ENCODE peak calls at places on chromosomes 4 and X, in six cellular contexts. One of them, this sample, is unnamed.
A peak's percentile ranks its signal among the peaks of the same experiment; 100 is the strongest.

GRCh38 chrX:29470029-29470428 is 745.3 kb upstream of the MAGEB2 start:
- DNase-seq in fibroblast of the aortic adventitia: peak; percentile 90
- DNase-seq in OCI-LY7: no peak
- DNase-seq in tibial artery: no peak
- DNase-seq in ascending aorta: no peak
- DNase-seq in CD4-positive, alpha-beta T cell: no peak
- DNase-seq in this sample: no peak

GRCh38 chrX:101745046-101745445 is 85.4 kb upstream of the ARMCX2 start:
- DNase-seq in OCI-LY7: no peak
- DNase-seq in ascending aorta: no peak
- DNase-seq in CD4-positive, alpha-beta T cell: no peak
- DNase-seq in fibroblast of the aortic adventitia: no peak
- DNase-seq in tibial artery: no peak
- DNase-seq in this sample: no peak

GRCh38 chr4:113707013-113707412 is 54.5 kb downstream of the CAMK2D start:
- DNase-seq in tibial artery: no peak
- DNase-seq in OCI-LY7: no peak
- DNase-seq in ascending aorta: no peak
- DNase-seq in CD4-positive, alpha-beta T cell: no peak
- DNase-seq in fibroblast of the aortic adventitia: peak; percentile 71
- DNase-seq in this sample: no peak

GRCh38 chrX:30831082-30831481 is 58.0 kb downstream of the TAB3 start:
- DNase-seq in tibial artery: no peak
- DNase-seq in OCI-LY7: no peak
- DNase-seq in fibroblast of the aortic adventitia: no peak
- DNase-seq in CD4-positive, alpha-beta T cell: peak; percentile 2
- DNase-seq in ascending aorta: no peak
- DNase-seq in this sample: no peak

GRCh38 chr4:106297636-106298035 is 18.4 kb downstream of the TBCK start:
- DNase-seq in fibroblast of the aortic adventitia: no peak
- DNase-seq in ascending aorta: no peak
- DNase-seq in tibial artery: no peak
- DNase-seq in OCI-LY7: no peak
- DNase-seq in CD4-positive, alpha-beta T cell: no peak
- DNase-seq in this sample: no peak

GRCh38 chr4:173527103-173527876 is 2.7 kb downstream of the HAND2 start:
- DNase-seq in tibial artery: no peak
- DNase-seq in CD4-positive, alpha-beta T cell: no peak
- DNase-seq in OCI-LY7: no peak
- DNase-seq in fibroblast of the aortic adventitia: peak; percentile 69
- DNase-seq in ascending aorta: no peak
- DNase-seq in this sample: no peak

GRCh38 chrX:151974336-151975227 is at the start of gene GABRE:
- DNase-seq in tibial artery: peak; percentile 85
- DNase-seq in OCI-LY7: no peak
- DNase-seq in CD4-positive, alpha-beta T cell: no peak
- DNase-seq in ascending aorta: no peak
- DNase-seq in fibroblast of the aortic adventitia: peak; percentile 46
- DNase-seq in this sample: no peak

GRCh38 chr4:138263438-138263837 is 21.3 kb upstream of the SLC7A11 start:
- DNase-seq in tibial artery: no peak
- DNase-seq in CD4-positive, alpha-beta T cell: no peak
- DNase-seq in ascending aorta: no peak
- DNase-seq in OCI-LY7: no peak
- DNase-seq in fibroblast of the aortic adventitia: peak; percentile 69
- DNase-seq in this sample: no peak

GRCh38 chrX:37776987-37777325 is 2.9 kb upstream of the CYBB start:
- DNase-seq in tibial artery: no peak
- DNase-seq in fibroblast of the aortic adventitia: no peak
- DNase-seq in CD4-positive, alpha-beta T cell: no peak
- DNase-seq in OCI-LY7: no peak
- DNase-seq in ascending aorta: no peak
- DNase-seq in this sample: no peak

GRCh38 chr4:129901205-129901604 is 805.3 kb downstream of the C4orf33 start:
- DNase-seq in tibial artery: no peak
- DNase-seq in CD4-positive, alpha-beta T cell: no peak
- DNase-seq in ascending aorta: no peak
- DNase-seq in fibroblast of the aortic adventitia: no peak
- DNase-seq in OCI-LY7: no peak
- DNase-seq in this sample: no peak

GRCh38 chrX:48896611-48897011 is 957 bp downstream of the TIMM17B start:
- DNase-seq in OCI-LY7: peak; percentile 46
- DNase-seq in fibroblast of the aortic adventitia: peak; percentile 28
- DNase-seq in tibial artery: no peak
- DNase-seq in CD4-positive, alpha-beta T cell: no peak
- DNase-seq in ascending aorta: no peak
- DNase-seq in this sample: no peak

GRCh38 chr4:86685401-86685800 is 91.3 kb downstream of the PTPN13 start:
- DNase-seq in tibial artery: no peak
- DNase-seq in fibroblast of the aortic adventitia: peak; percentile 79
- DNase-seq in OCI-LY7: no peak
- DNase-seq in CD4-positive, alpha-beta T cell: no peak
- DNase-seq in ascending aorta: no peak
- DNase-seq in this sample: no peak

GRCh38 chr4:15374697-15375096 is 53.1 kb upstream of the C1QTNF7 start:
- DNase-seq in fibroblast of the aortic adventitia: no peak
- DNase-seq in CD4-positive, alpha-beta T cell: no peak
- DNase-seq in ascending aorta: no peak
- DNase-seq in OCI-LY7: no peak
- DNase-seq in tibial artery: no peak
- DNase-seq in this sample: no peak

GRCh38 chrX:45774961-45775360 is 574.3 kb upstream of the DIPK2B start:
- DNase-seq in OCI-LY7: no peak
- DNase-seq in CD4-positive, alpha-beta T cell: no peak
- DNase-seq in fibroblast of the aortic adventitia: peak; percentile 85
- DNase-seq in ascending aorta: no peak
- DNase-seq in tibial artery: peak; percentile 68
- DNase-seq in this sample: no peak

GRCh38 chr4:188613976-188614375 is 474.7 kb downstream of the TRIML1 start:
- DNase-seq in tibial artery: no peak
- DNase-seq in ascending aorta: no peak
- DNase-seq in CD4-positive, alpha-beta T cell: no peak
- DNase-seq in OCI-LY7: no peak
- DNase-seq in fibroblast of the aortic adventitia: no peak
- DNase-seq in this sample: no peak

GRCh38 chrX:77785746-77786548 is at the start of gene ATRX:
- DNase-seq in fibroblast of the aortic adventitia: peak; percentile 77
- DNase-seq in OCI-LY7: peak; percentile 89
- DNase-seq in ascending aorta: peak; percentile 15
- DNase-seq in tibial artery: peak; percentile 82
- DNase-seq in CD4-positive, alpha-beta T cell: peak; percentile 70
- DNase-seq in this sample: peak; percentile 50

GRCh38 chr4:2799971-2800690 is 7.2 kb downstream of the SH3BP2 start:
- DNase-seq in fibroblast of the aortic adventitia: no peak
- DNase-seq in CD4-positive, alpha-beta T cell: no peak
- DNase-seq in OCI-LY7: no peak
- DNase-seq in ascending aorta: peak; percentile 6
- DNase-seq in tibial artery: peak; percentile 66
- DNase-seq in this sample: peak; percentile 18

GRCh38 chr4:120000591-120001296 is 65.9 kb downstream of the MAD2L1 start:
- DNase-seq in tibial artery: no peak
- DNase-seq in ascending aorta: no peak
- DNase-seq in OCI-LY7: no peak
- DNase-seq in CD4-positive, alpha-beta T cell: no peak
- DNase-seq in fibroblast of the aortic adventitia: no peak
- DNase-seq in this sample: no peak

GRCh38 chr4:152640058-152640921 is 39.5 kb downstream of the TMEM154 start:
- DNase-seq in CD4-positive, alpha-beta T cell: no peak
- DNase-seq in OCI-LY7: peak; percentile 44
- DNase-seq in ascending aorta: no peak
- DNase-seq in tibial artery: no peak
- DNase-seq in fibroblast of the aortic adventitia: peak; percentile 52
- DNase-seq in this sample: no peak

GRCh38 chrX:17359500-17359899 is 15.5 kb upstream of the NHS start:
- DNase-seq in OCI-LY7: no peak
- DNase-seq in ascending aorta: no peak
- DNase-seq in fibroblast of the aortic adventitia: peak; percentile 41
- DNase-seq in tibial artery: no peak
- DNase-seq in CD4-positive, alpha-beta T cell: no peak
- DNase-seq in this sample: no peak

GRCh38 chrX:123184199-123184857 is at the start of gene GRIA3:
- DNase-seq in OCI-LY7: no peak
- DNase-seq in fibroblast of the aortic adventitia: peak; percentile 58
- DNase-seq in CD4-positive, alpha-beta T cell: no peak
- DNase-seq in ascending aorta: no peak
- DNase-seq in tibial artery: peak; percentile 53
- DNase-seq in this sample: no peak

GRCh38 chr4:128844931-128845330 is 35.4 kb downstream of the JADE1 start:
- DNase-seq in OCI-LY7: no peak
- DNase-seq in CD4-positive, alpha-beta T cell: no peak
- DNase-seq in fibroblast of the aortic adventitia: no peak
- DNase-seq in ascending aorta: no peak
- DNase-seq in tibial artery: peak; percentile 92
- DNase-seq in this sample: no peak

GRCh38 chr4:131093303-131093702 is 1997.4 kb downstream of the C4orf33 start:
- DNase-seq in ascending aorta: no peak
- DNase-seq in fibroblast of the aortic adventitia: no peak
- DNase-seq in CD4-positive, alpha-beta T cell: no peak
- DNase-seq in tibial artery: no peak
- DNase-seq in OCI-LY7: no peak
- DNase-seq in this sample: no peak

DNA sequence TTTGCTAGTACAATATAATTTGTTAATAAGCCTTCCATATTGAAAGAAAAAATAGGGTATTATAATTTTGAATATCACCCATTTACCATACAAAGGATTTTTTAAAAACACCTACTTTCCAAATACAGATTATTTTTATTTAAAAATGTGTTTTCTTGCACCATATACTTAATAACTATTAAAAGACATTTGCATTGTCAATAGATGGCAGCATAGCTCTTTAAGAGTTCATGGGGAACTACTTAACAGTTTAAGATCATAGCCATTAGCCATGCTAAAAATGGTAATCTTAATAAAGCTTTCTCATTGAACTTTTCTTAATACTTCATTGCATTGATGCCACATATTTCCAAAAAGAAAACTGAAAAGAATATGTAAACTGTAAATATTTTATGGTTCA is 1995.9 kb downstream of the C4orf33 start:
- DNase-seq in fibroblast of the aortic adventitia: peak; percentile 40
- DNase-seq in CD4-positive, alpha-beta T cell: no peak
- DNase-seq in ascending aorta: no peak
- DNase-seq in OCI-LY7: peak; percentile 41
- DNase-seq in tibial artery: no peak
- DNase-seq in this sample: no peak
- TF ChIP-seq CTCF in fibroblast of the aortic adventitia: peak; percentile 23
- TF ChIP-seq CTCF in CD4-positive, alpha-beta T cell: no peak
- TF ChIP-seq CTCF in ascending aorta: no peak
- TF ChIP-seq CTCF in OCI-LY7: peak; percentile 76
- TF ChIP-seq CTCF in tibial artery: no peak
- TF ChIP-seq CTCF in this sample: no peak

GRCh38 chr4:154049457-154050181 is 260.7 kb upstream of the SFRP2 start:
- DNase-seq in OCI-LY7: peak; percentile 1
- DNase-seq in tibial artery: no peak
- DNase-seq in fibroblast of the aortic adventitia: peak; percentile 67
- DNase-seq in CD4-positive, alpha-beta T cell: no peak
- DNase-seq in ascending aorta: no peak
- DNase-seq in this sample: no peak
- TF ChIP-seq CTCF in OCI-LY7: peak; percentile 48
- TF ChIP-seq CTCF in tibial artery: no peak
- TF ChIP-seq CTCF in fibroblast of the aortic adventitia: peak; percentile 13
- TF ChIP-seq CTCF in CD4-positive, alpha-beta T cell: no peak
- TF ChIP-seq CTCF in ascending aorta: no peak
- TF ChIP-seq CTCF in this sample: no peak

GRCh38 chrX:57573754-57574153 is 18.1 kb upstream of the ZXDB start:
- DNase-seq in fibroblast of the aortic adventitia: peak; percentile 43
- DNase-seq in ascending aorta: no peak
- DNase-seq in OCI-LY7: peak; percentile 31
- DNase-seq in CD4-positive, alpha-beta T cell: no peak
- DNase-seq in tibial artery: no peak
- DNase-seq in this sample: no peak
- TF ChIP-seq CTCF in fibroblast of the aortic adventitia: peak; percentile 55
- TF ChIP-seq CTCF in ascending aorta: no peak
- TF ChIP-seq CTCF in OCI-LY7: peak; percentile 70
- TF ChIP-seq CTCF in CD4-positive, alpha-beta T cell: peak; percentile 46
- TF ChIP-seq CTCF in tibial artery: no peak
- TF ChIP-seq CTCF in this sample: no peak

GRCh38 chrX:106898462-106898861 is 4.7 kb downstream of the RIPPLY1 start:
- DNase-seq in fibroblast of the aortic adventitia: peak; percentile 59
- DNase-seq in tibial artery: no peak
- DNase-seq in CD4-positive, alpha-beta T cell: no peak
- DNase-seq in ascending aorta: no peak
- DNase-seq in OCI-LY7: peak; percentile 53
- DNase-seq in this sample: no peak
- TF ChIP-seq CTCF in fibroblast of the aortic adventitia: peak; percentile 27
- TF ChIP-seq CTCF in tibial artery: no peak
- TF ChIP-seq CTCF in CD4-positive, alpha-beta T cell: peak; percentile 56
- TF ChIP-seq CTCF in ascending aorta: no peak
- TF ChIP-seq CTCF in OCI-LY7: peak; percentile 70
- TF ChIP-seq CTCF in this sample: no peak

GRCh38 chr4:90293320-90293719 is 166.1 kb downstream of the CCSER1 start:
- DNase-seq in ascending aorta: no peak
- DNase-seq in OCI-LY7: peak; percentile 3
- DNase-seq in fibroblast of the aortic adventitia: peak; percentile 43
- DNase-seq in tibial artery: no peak
- DNase-seq in CD4-positive, alpha-beta T cell: no peak
- DNase-seq in this sample: no peak
- TF ChIP-seq CTCF in ascending aorta: no peak
- TF ChIP-seq CTCF in OCI-LY7: peak; percentile 68
- TF ChIP-seq CTCF in fibroblast of the aortic adventitia: peak; percentile 60
- TF ChIP-seq CTCF in tibial artery: no peak
- TF ChIP-seq CTCF in CD4-positive, alpha-beta T cell: peak; percentile 24
- TF ChIP-seq CTCF in this sample: peak; percentile 79

DNA sequence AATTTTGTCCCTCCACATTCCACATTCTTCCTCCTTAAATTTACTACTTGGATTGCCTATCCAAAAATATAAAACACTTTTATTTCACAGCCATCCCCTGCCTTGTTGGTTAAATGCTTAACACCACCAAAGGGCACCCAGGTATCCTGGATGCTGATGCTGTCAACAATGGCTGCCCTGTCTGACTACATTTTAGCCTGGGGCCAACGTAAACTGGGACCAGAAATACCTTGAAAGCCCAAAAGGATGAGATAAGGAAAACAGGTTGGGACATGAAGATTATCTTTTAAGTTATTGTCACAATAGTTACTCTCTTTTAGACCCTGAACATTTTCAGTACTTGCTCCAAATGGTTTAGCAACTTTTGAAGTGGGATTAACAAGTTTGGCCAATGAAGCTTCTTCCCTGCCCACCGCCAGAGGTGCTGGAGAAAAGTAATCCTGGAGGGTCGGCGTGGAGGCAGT is 775 bp upstream of the YIPF6 start:
- DNase-seq in CD4-positive, alpha-beta T cell: no peak
- DNase-seq in OCI-LY7: peak; percentile 12
- DNase-seq in tibial artery: no peak
- DNase-seq in ascending aorta: no peak
- DNase-seq in fibroblast of the aortic adventitia: no peak
- DNase-seq in this sample: no peak
- TF ChIP-seq CTCF in CD4-positive, alpha-beta T cell: no peak
- TF ChIP-seq CTCF in OCI-LY7: no peak
- TF ChIP-seq CTCF in tibial artery: no peak
- TF ChIP-seq CTCF in ascending aorta: no peak
- TF ChIP-seq CTCF in fibroblast of the aortic adventitia: peak; percentile 20
- TF ChIP-seq CTCF in this sample: no peak

This sample was measured in activated B cell treated with CpG ODN at 0.5 μM for 24 hours.